ENCODE peak calls at places on chromosomes 11 and 22, in eight cellular contexts. W is IMR-90, C is tibial nerve, Z is esophagus muscularis mucosa, H is right lobe of liver, U is A549, F is spleen, V is stomach. Q is an unnamed sample.

GRCh38 chr22:37178350-37179125 is 9.5 kb downstream of the C1QTNF6 start:
- DNase-seq in W (no peak), C (no peak), Z (no peak), H (peak; percentile 89), U (no peak), F (peak; percentile 78), V (peak; percentile 68), Q (no peak)

GRCh38 chr11:14774738-14775137 is 117.3 kb downstream of the CYP2R1 start:
- DNase-seq in W (peak; percentile 3), C (no peak), Z (no peak), H (no peak), U (no peak), F (no peak), V (no peak), Q (no peak)

GRCh38 chr11:60265373-60266214 is 14.9 kb upstream of the MS4A4A start:
- DNase-seq in W (peak; percentile 7), C (no peak), Z (no peak), H (no peak), U (peak; percentile 28), F (no peak), V (no peak), Q (no peak)

GRCh38 chr22:23745780-23746179 is 5.1 kb downstream of the ZNF70 start:
- DNase-seq in W (no peak), C (no peak), Z (no peak), H (no peak), U (no peak), F (no peak), V (peak; percentile 63), Q (no peak)

GRCh38 chr22:19579113-19579811 is 55.1 kb upstream of the CLDN5 start:
- DNase-seq in W (no peak), C (no peak), Z (no peak), H (no peak), U (no peak), F (no peak), V (no peak), Q (no peak)

GRCh38 chr11:40787243-40787642 is 672.2 kb downstream of the LRRC4C start:
- DNase-seq in W (no peak), C (no peak), Z (no peak), H (no peak), U (no peak), F (no peak), V (no peak), Q (no peak)

GRCh38 chr11:468036-468435 is 18.0 kb downstream of the PTDSS2 start:
- DNase-seq in W (no peak), C (no peak), Z (no peak), H (no peak), U (no peak), F (no peak), V (no peak), Q (no peak)

GRCh38 chr11:106344392-106344791 is 266.9 kb downstream of the AASDHPPT start:
- DNase-seq in W (peak; percentile 75), C (no peak), Z (no peak), H (no peak), U (no peak), F (no peak), V (no peak), Q (no peak)

GRCh38 chr11:133903056-133903455 is 53.7 kb downstream of the IGSF9B start:
- DNase-seq in W (no peak), C (no peak), Z (no peak), H (peak; percentile 5), U (no peak), F (peak; percentile 29), V (peak; percentile 20), Q (no peak)

GRCh38 chr11:11313902-11314692 is 39.0 kb downstream of the CSNK2A3 start:
- DNase-seq in W (no peak), C (no peak), Z (no peak), H (peak; percentile 74), U (no peak), F (no peak), V (no peak), Q (no peak)

GRCh38 chr22:37290737-37291136 is 8.4 kb downstream of the CYTH4 start:
- DNase-seq in W (peak; percentile 69), C (no peak), Z (no peak), H (no peak), U (no peak), F (peak; percentile 73), V (no peak), Q (no peak)

GRCh38 chr11:114034956-114035355 is 24.6 kb upstream of the ZBTB16 start:
- DNase-seq in W (no peak), C (no peak), Z (no peak), H (no peak), U (no peak), F (no peak), V (no peak), Q (no peak)

GRCh38 chr22:21105294-21105693 is 59.5 kb downstream of the LRRC74B start:
- DNase-seq in W (no peak), C (no peak), Z (no peak), H (no peak), U (no peak), F (no peak), V (no peak), Q (no peak)

GRCh38 chr22:20037419-20037818 is 16.5 kb downstream of the TANGO2 start:
- DNase-seq in W (no peak), C (no peak), Z (no peak), H (no peak), U (no peak), F (no peak), V (no peak), Q (no peak)

GRCh38 chr11:130839950-130840666 is 76.2 kb downstream of the SNX19 start:
- DNase-seq in W (peak; percentile 56), C (no peak), Z (no peak), H (no peak), U (no peak), F (no peak), V (no peak), Q (no peak)

GRCh38 chr11:12388939-12389670 is 11.7 kb downstream of the PARVA start:
- DNase-seq in W (no peak), C (no peak), Z (peak; percentile 91), H (no peak), U (no peak), F (no peak), V (no peak), Q (no peak)

DNA sequence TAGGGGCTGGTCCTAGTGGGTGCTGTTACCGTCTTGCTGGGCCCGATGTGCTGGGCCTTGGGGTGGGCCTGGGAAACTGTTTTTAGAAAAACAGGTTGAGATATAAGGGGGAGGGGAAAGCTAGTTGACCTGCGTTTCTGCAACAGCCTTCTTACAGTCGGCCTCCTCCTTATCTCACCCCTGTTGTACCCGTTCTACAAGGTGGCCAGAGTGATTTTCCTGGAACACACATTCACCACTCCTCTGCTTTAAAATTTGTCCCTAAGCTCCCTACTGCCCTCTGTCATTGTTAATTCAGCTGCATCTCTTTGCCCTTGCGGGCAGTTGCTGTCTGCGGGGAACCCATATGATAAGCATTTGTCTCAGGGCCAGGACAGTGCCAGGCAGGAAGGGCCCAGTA is 113.9 kb downstream of the HIPK3 start:
- DNase-seq in W (no peak), C (no peak), Z (no peak), H (no peak), U (no peak), F (no peak), V (no peak), Q (no peak)
- TF ChIP-seq CTCF in W (no peak), C (no peak), Z (no peak), H (no peak), U (no peak), F (no peak), V (no peak), Q (no peak)

GRCh38 chr11:2803186-2804057 is 82.2 kb downstream of the CDKN1C start:
- DNase-seq in W (no peak), C (peak; percentile 11), Z (no peak), H (peak; percentile 37), U (no peak), F (peak; percentile 57), V (peak; percentile 24), Q (no peak)
- TF ChIP-seq POLR2A in W (no peak), C (no peak), Z (no peak), H (no peak), U (no peak), F (no peak), V (no peak), Q (no peak)

GRCh38 chr22:46367707-46368191 is 32.2 kb downstream of the TRMU start:
- DNase-seq in W (peak; percentile 40), C (peak; percentile 47), Z (no peak), H (peak; percentile 82), U (peak; percentile 64), F (peak; percentile 92), V (peak; percentile 89), Q (no peak)
- TF ChIP-seq CTCF in W (peak; percentile 87), C (peak; percentile 88), Z (peak; percentile 82), H (peak; percentile 92), U (peak; percentile 70), F (peak; percentile 92), V (peak; percentile 86), Q (peak; percentile 60)

GRCh38 chr22:50531546-50532352 is 1.9 kb upstream of the TYMP start:
- DNase-seq in W (peak; percentile 41), C (peak; percentile 63), Z (no peak), H (peak; percentile 93), U (no peak), F (peak; percentile 96), V (peak; percentile 84), Q (peak; percentile 88)
- TF ChIP-seq POLR2A in W (no peak), C (peak; percentile 18), Z (peak; percentile 27), H (peak; percentile 60), U (peak; percentile 25), F (peak; percentile 53), V (no peak), Q (no peak)

DNA sequence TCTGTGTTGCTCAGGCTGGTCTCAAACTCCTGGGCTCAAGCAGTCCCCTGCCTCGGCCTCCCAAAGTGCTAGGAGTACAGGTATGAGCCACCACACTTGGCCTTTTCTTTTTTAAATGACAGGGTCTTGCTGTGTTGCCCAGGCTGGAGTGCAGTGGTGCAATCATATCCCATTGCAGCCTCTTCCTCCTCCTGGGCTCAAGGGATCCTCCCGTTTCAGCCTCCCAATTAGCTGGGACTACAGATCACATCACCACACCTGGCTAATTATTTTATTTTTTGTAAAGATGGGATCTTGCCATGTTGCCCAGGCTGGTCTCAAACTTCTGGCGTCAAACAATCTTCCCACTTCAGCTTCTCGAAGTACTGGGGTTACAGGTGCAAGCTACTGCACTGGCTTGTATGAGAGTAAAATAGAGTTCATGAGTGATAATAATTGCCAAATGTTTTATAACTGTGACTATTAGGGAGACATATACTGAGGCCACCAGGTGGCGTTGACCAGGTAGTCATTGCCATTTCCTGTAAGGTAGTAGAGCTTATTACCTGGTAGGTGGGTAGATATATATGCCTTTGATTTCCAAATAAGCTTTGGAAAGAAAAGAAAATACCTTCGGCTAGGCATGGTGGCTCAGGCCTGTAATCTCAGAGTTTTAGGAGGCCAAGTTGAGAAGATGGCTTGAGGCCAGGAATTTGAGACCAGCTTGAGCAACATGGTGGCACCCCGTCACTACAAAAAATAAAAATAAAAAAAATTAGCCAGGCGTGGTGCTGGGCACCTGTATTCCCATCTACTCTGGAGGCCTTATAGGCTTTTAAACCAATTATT is 5.4 kb downstream of the FDX1 start:
- DNase-seq in W (no peak), C (no peak), Z (no peak), H (no peak), U (no peak), F (no peak), V (peak; percentile 66), Q (no peak)
- TF ChIP-seq CTCF in W (peak; percentile 25), C (no peak), Z (no peak), H (peak; percentile 32), U (peak; percentile 37), F (peak; percentile 12), V (peak; percentile 36), Q (peak; percentile 14)